ENCODE peak calls at places on chromosome 13, in seven cellular contexts. O, W, B, H, N, U and P are unnamed samples. For H3K36me3, the result is how much of the 10 kb centered on the place peaks cover.

GRCh38 chr13:85278851-85279250 is 520.4 kb downstream of the SLITRK6 start:
- DNase-seq in W (no peak), H (no peak), O (no peak), U (no peak), B (no peak), N (no peak), P (no peak)

GRCh38 chr13:50124536-50125305 is 109.5 kb downstream of the KCNRG start:
- DNase-seq in N (peak), B (peak), U (peak), W (no peak), O (peak), H (peak), P (peak)

GRCh38 chr13:114067886-114068722 is 64.3 kb downstream of the RASA3 start:
- DNase-seq in U (no peak), B (no peak), O (peak), H (peak), W (peak), N (no peak), P (peak)

GRCh38 chr13:113044431-113045114 is 61.0 kb upstream of the F7 start:
- DNase-seq in O (no peak), H (no peak), U (no peak), W (no peak), B (no peak), N (no peak), P (no peak)

GRCh38 chr13:24161980-24162517 is 1.5 kb downstream of the SPATA13 start:
- DNase-seq in W (no peak), N (no peak), O (no peak), U (peak), B (peak), H (no peak), P (no peak)

GRCh38 chr13:26558074-26558805 is 757 bp downstream of the WASF3 start:
- DNase-seq in U (peak), W (no peak), B (no peak), H (no peak), O (no peak), N (peak), P (no peak)

GRCh38 chr13:105466376-105466775 is 1069.1 kb downstream of the EFNB2 start:
- DNase-seq in N (no peak), U (no peak), B (no peak), W (no peak), H (no peak), O (no peak), P (no peak)

GRCh38 chr13:24185591-24186232 is 25.2 kb downstream of the SPATA13 start:
- DNase-seq in O (no peak), N (no peak), U (no peak), B (no peak), W (no peak), H (no peak), P (no peak)

GRCh38 chr13:108742681-108743080 is 113.3 kb downstream of the MYO16 start:
- DNase-seq in W (no peak), U (no peak), B (no peak), N (no peak), H (no peak), O (no peak), P (no peak)

GRCh38 chr13:71864981-71865857 is 1.8 kb downstream of the DACH1 start:
- DNase-seq in U (peak), N (peak), O (no peak), B (no peak), H (peak), W (peak), P (no peak)

GRCh38 chr13:80399340-80400163 is 58.6 kb upstream of the SPRY2 start:
- DNase-seq in N (no peak), W (peak), B (peak), U (peak), O (no peak), H (peak), P (no peak)

GRCh38 chr13:30017880-30018279 is 167.5 kb upstream of the UBL3 start:
- DNase-seq in N (no peak), B (no peak), U (no peak), O (no peak), H (no peak), W (no peak), P (no peak)

GRCh38 chr13:27174766-27175455 is 3.3 kb upstream of the USP12 start:
- DNase-seq in O (no peak), U (no peak), N (no peak), W (no peak), B (no peak), H (no peak), P (no peak)

GRCh38 chr13:43244482-43244881 is 221.1 kb downstream of the DNAJC15 start:
- DNase-seq in O (no peak), W (no peak), U (no peak), N (no peak), H (no peak), B (no peak), P (no peak)

GRCh38 chr13:74129500-74130144 is 4.6 kb downstream of the KLF12 start:
- DNase-seq in U (no peak), W (no peak), N (no peak), H (no peak), O (no peak), B (no peak), P (no peak)

GRCh38 chr13:112442483-112443090 is 66.4 kb downstream of the SPACA7 start:
- DNase-seq in B (no peak), O (no peak), H (no peak), U (no peak), W (no peak), N (no peak), P (no peak)

GRCh38 chr13:35889560-35889959 is 241.6 kb downstream of the DCLK1 start:
- DNase-seq in H (no peak), N (no peak), O (no peak), W (no peak), U (no peak), B (no peak), P (no peak)

GRCh38 chr13:104043184-104043583 is 977.0 kb upstream of the SLC10A2 start:
- DNase-seq in H (no peak), N (no peak), O (no peak), U (no peak), B (no peak), W (no peak), P (no peak)

GRCh38 chr13:45878966-45879365 is 27.4 kb upstream of the SIAH3 start:
- DNase-seq in B (no peak), N (no peak), W (no peak), U (no peak), O (no peak), H (no peak), P (no peak)

DNA sequence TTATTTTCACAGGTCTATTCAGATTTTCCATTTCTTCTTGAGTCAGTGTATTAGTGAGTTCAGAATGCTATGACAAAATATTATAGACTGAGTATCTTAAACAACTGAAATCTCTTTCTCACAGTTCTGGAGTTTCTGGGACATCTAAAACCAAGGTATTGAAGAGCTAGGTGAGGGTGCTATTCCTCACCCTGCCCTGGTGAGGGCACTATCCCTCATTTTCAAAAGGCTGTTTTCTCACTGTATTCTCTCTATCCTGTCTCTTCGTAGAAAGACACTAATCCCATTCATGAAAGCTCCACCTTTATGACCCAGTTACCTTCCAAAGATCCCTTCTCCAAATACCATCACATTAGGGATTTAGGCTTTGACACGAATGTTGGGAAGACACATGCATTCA is 1617.1 kb downstream of the PCDH9 start:
- DNase-seq in B (no peak), O (no peak), U (no peak), H (no peak), W (no peak), N (no peak), P (no peak)
- TF ChIP-seq CTCF in B (peak), O (no peak), U (no peak), H (no peak), W (no peak), N (no peak), P (no peak)

DNA sequence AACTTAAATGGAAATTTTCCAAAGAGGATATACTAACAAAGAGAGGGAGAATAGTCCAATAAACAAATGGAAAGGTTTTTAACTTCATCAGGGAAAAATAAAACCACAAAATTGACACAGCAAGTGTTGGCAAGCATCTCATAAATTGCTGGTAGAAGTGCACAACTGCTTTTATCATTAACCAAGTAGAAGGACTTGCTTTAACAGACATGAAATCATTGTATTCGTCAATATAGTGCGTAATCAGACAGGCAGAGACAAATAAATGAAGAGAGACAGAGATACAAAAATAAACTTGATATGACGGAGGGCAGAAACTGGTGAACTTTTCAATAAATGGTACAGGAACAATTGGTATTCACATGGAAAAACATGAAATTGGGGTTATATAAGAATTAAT is 7.4 kb downstream of the TGDS start:
- DNase-seq in O (no peak), U (no peak), W (no peak), N (no peak), H (no peak), B (no peak), P (no peak)
- H3K36me3 ChIP-seq in O (under half), U (under half), W (half or more), N (under half), H (under half), B (under half), P (under half)

GRCh38 chr13:28718186-28718537 is 608 bp downstream of the SLC46A3 start:
- DNase-seq in O (no peak), N (no peak), W (no peak), H (no peak), B (no peak), U (no peak), P (no peak)

GRCh38 chr13:28719227-28719562 is 425 bp upstream of the SLC46A3 start:
- DNase-seq in W (no peak), N (no peak), H (no peak), O (no peak), B (no peak), U (no peak), P (no peak)

GRCh38 chr13:28716511-28716910 is 2.3 kb downstream of the SLC46A3 start:
- DNase-seq in W (no peak), N (peak), H (peak), B (peak), O (no peak), U (peak), P (no peak)

GRCh38 chr13:28718538-28719226 is at the start of gene SLC46A3:
- DNase-seq in W (peak), U (peak), H (peak), B (no peak), O (peak), N (peak), P (peak)

GRCh38 chr13:28717170-28717569 is 1.6 kb downstream of the SLC46A3 start:
- DNase-seq in U (no peak), B (no peak), W (no peak), O (no peak), N (no peak), H (no peak), P (no peak)
- TF ChIP-seq CTCF in U (no peak), B (no peak), W (no peak), O (no peak), N (no peak), H (no peak), P (no peak)

DNA sequence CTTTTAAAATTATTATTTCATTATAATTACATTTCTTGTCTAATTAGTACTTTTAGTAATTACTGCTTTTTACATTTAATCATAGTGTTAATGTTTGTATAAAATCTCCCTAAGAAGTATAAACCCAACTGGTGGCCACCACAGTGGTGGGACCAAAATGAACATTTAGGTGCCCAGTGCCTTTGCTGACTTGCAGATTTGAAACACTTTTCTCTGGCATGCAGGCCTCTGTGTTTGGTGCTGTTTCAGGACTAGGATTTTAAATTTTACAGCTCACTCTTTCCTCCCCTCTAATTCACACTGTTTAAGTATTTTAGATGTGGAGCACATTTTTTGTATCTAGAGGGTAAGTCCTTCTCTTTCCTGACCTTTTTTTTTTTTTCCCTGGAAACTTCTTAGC is 17.5 kb downstream of the UBAC2 start:
- DNase-seq in N (no peak), W (no peak), B (peak), O (no peak), H (no peak), U (no peak), P (no peak)
- H3K36me3 ChIP-seq in N (under half), W (under half), B (under half), O (under half), H (under half), U (under half), P (under half)

GRCh38 chr13:20057963-20058362 is 99.4 kb downstream of the ZMYM2 start:
- DNase-seq in W (no peak), U (no peak), O (no peak), H (no peak), N (no peak), B (no peak), P (no peak)
- TF ChIP-seq CTCF in W (no peak), U (no peak), O (no peak), H (no peak), N (no peak), B (peak), P (no peak)